ENCODE peak calls at places on chromosomes 5 and 9, in six cellular contexts. E is Right ventricle myocardium superior; S is activated naive CD4-positive, alpha-beta T cell treated with anti-CD3 and anti-CD28 coated beads, Interleukin-2, amount 50 U/mL, for 72 hours; R is body of pancreas; B is COLO829; Z is GM04504. H is an unnamed sample.

GRCh38 chr9:8558176-8558575 is 758.6 kb upstream of the DMAC1 start:
- DNase-seq in Z (no peak), R (no peak), E (no peak), S (no peak), B (no peak), H (no peak)

GRCh38 chr9:28004900-28005299 is 431.6 kb upstream of the C9orf72 start:
- DNase-seq in R (no peak), Z (no peak), E (no peak), S (no peak), B (no peak), H (no peak)

GRCh38 chr5:109312695-109313094 is 97.1 kb downstream of the PJA2 start:
- DNase-seq in Z (no peak), E (no peak), S (no peak), B (no peak), R (no peak), H (no peak)

GRCh38 chr9:134442486-134443168 is 116.4 kb downstream of the RXRA start:
- DNase-seq in R (no peak), Z (no peak), B (no peak), S (no peak), E (no peak), H (peak)

GRCh38 chr5:175520321-175520720 is 42.0 kb downstream of the SFXN1 start:
- DNase-seq in E (no peak), S (peak), B (no peak), Z (no peak), R (no peak), H (no peak)

GRCh38 chr5:112692472-112692871 is 45.2 kb upstream of the APC start:
- DNase-seq in R (no peak), B (no peak), E (no peak), S (no peak), Z (no peak), H (no peak)

GRCh38 chr5:103224894-103225246 is 33.7 kb upstream of the MACIR start:
- DNase-seq in S (no peak), E (no peak), B (no peak), Z (no peak), R (no peak), H (no peak)

GRCh38 chr5:66757219-66757833 is 161.1 kb downstream of the MAST4 start:
- DNase-seq in Z (no peak), E (no peak), B (peak), R (peak), S (peak), H (peak)

GRCh38 chr9:128068656-128069221 is 707 bp downstream of the SLC25A25 start:
- DNase-seq in E (no peak), S (no peak), B (no peak), R (no peak), Z (no peak), H (peak)

GRCh38 chr5:172641359-172642045 is 439 bp downstream of the NEURL1B start:
- DNase-seq in S (no peak), B (no peak), Z (no peak), R (no peak), E (no peak), H (peak)

GRCh38 chr5:111384220-111384619 is 128.1 kb downstream of the STARD4 start:
- DNase-seq in B (no peak), S (no peak), Z (no peak), E (no peak), R (no peak), H (no peak)

GRCh38 chr9:117779760-117780159 is 75.6 kb downstream of the TLR4 start:
- DNase-seq in S (no peak), E (no peak), Z (no peak), B (no peak), R (no peak), H (no peak)

GRCh38 chr5:54643679-54644078 is 126.1 kb downstream of the SNX18 start:
- DNase-seq in B (no peak), S (no peak), E (no peak), R (no peak), Z (peak), H (peak)